ENCODE peak calls at places on chromosomes 16 and 17, in five cellular contexts. R is GM12878, M is HepG2, S is K562, F is H1. L is an unnamed sample.

GRCh38 chr17:75662511-75662910 is 4.4 kb downstream of the RECQL5 start:
- DNase-seq in M (no peak), R (no peak), S (no peak), F (no peak), L (no peak)

GRCh38 chr17:65794572-65794971 is 233.1 kb upstream of the AXIN2 start:
- DNase-seq in M (peak; percentile 63), R (no peak), F (no peak), S (peak; percentile 36), L (peak; percentile 81)

GRCh38 chr16:8782673-8783072 is 14.8 kb downstream of the TMEM186 start:
- DNase-seq in F (no peak), M (no peak), S (no peak), R (no peak), L (no peak)

GRCh38 chr16:81018496-81018895 is 11.5 kb downstream of the CENPN start:
- DNase-seq in F (no peak), R (no peak), S (no peak), M (no peak), L (no peak)

GRCh38 chr17:79411419-79411818 is 199.4 kb downstream of the RBFOX3 start:
- DNase-seq in M (no peak), F (no peak), R (no peak), S (no peak), L (no peak)

GRCh38 chr16:1610841-1611653 is 825 bp downstream of the IFT140 start:
- DNase-seq in S (no peak), M (no peak), F (no peak), R (no peak), L (no peak)

GRCh38 chr16:72889616-72890235 is 158.2 kb downstream of the ZFHX3 start:
- DNase-seq in S (no peak), M (no peak), R (no peak), F (no peak), L (no peak)

GRCh38 chr16:19400709-19401108 is 17.0 kb upstream of the TMC5 start:
- DNase-seq in F (peak; percentile 55), S (no peak), R (no peak), M (no peak), L (peak; percentile 48)

GRCh38 chr17:74574489-74575142 is 7.3 kb upstream of the CD300H start:
- DNase-seq in S (no peak), R (no peak), F (no peak), M (no peak), L (no peak)

GRCh38 chr17:60600490-60601431 is 768 bp downstream of the PPM1D start:
- DNase-seq in S (peak; percentile 63), R (peak; percentile 25), F (peak; percentile 81), M (peak; percentile 85), L (peak; percentile 90)

GRCh38 chr17:79732804-79733691 is 2.3 kb downstream of the ENPP7 start:
- DNase-seq in M (peak; percentile 54), S (no peak), F (no peak), R (peak; percentile 55), L (no peak)

GRCh38 chr17:42249681-42250446 is 26.3 kb downstream of the STAT5B start:
- DNase-seq in S (no peak), R (peak; percentile 17), M (no peak), F (no peak), L (no peak)

GRCh38 chr17:8572767-8573166 is 57.8 kb downstream of the MYH10 start:
- DNase-seq in M (no peak), S (no peak), R (no peak), F (no peak), L (no peak)

GRCh38 chr16:70706948-70707465 is 21.2 kb upstream of the MTSS2 start:
- DNase-seq in F (no peak), M (no peak), R (no peak), S (no peak), L (no peak)

GRCh38 chr16:83437036-83437435 is 370.7 kb upstream of the HSBP1 start:
- DNase-seq in S (no peak), F (no peak), M (no peak), R (no peak), L (no peak)

GRCh38 chr17:28885951-28886350 is 11.6 kb downstream of the FLOT2 start:
- DNase-seq in M (no peak), S (no peak), F (no peak), R (no peak), L (no peak)

GRCh38 chr17:42179911-42180410 is 981 bp downstream of the KCNH4 start:
- DNase-seq in S (peak; percentile 83), M (peak; percentile 47), F (peak; percentile 89), R (no peak), L (peak; percentile 91)

GRCh38 chr16:49275870-49276269 is 5.8 kb downstream of the CBLN1 start:
- DNase-seq in M (no peak), S (no peak), R (no peak), F (no peak), L (no peak)

GRCh38 chr17:48012151-48012520 is 25.5 kb downstream of the COPZ2 start:
- DNase-seq in M (no peak), S (peak; percentile 89), F (peak; percentile 86), R (no peak), L (peak; percentile 87)

GRCh38 chr17:41835214-41835799 is 725 bp downstream of the NT5C3B start:
- DNase-seq in S (no peak), F (no peak), M (no peak), R (no peak), L (no peak)

GRCh38 chr17:31525801-31526549 is 134.5 kb downstream of the RAB11FIP4 start:
- DNase-seq in R (no peak), M (peak; percentile 24), F (no peak), S (peak; percentile 36), L (peak; percentile 56)

GRCh38 chr16:1193143-1193824 is 31.8 kb downstream of the TPSG1 start:
- DNase-seq in S (peak; percentile 60), M (peak; percentile 19), R (no peak), F (no peak), L (no peak)

GRCh38 chr17:19398301-19399181 is 11.6 kb upstream of the MFAP4 start:
- DNase-seq in M (no peak), F (no peak), S (no peak), R (no peak), L (no peak)

GRCh38 chr16:56607675-56608042 is 725 bp upstream of the MT2A start:
- DNase-seq in R (no peak), M (no peak), F (no peak), S (no peak), L (no peak)

GRCh38 chr16:56608876-56609462 is 585 bp downstream of the MT2A start:
- DNase-seq in F (no peak), R (no peak), S (peak; percentile 29), M (no peak), L (no peak)

GRCh38 chr16:56609463-56609921 is 1.1 kb downstream of the MT2A start:
- DNase-seq in R (peak; percentile 87), F (no peak), M (peak; percentile 75), S (no peak), L (no peak)

GRCh38 chr16:56606688-56607618 is 1.4 kb upstream of the MT2A start:
- DNase-seq in F (no peak), R (no peak), S (no peak), M (peak; percentile 97), L (peak; percentile 40)

GRCh38 chr16:56608043-56608875 is at the start of gene MT2A:
- DNase-seq in S (peak; percentile 95), M (peak; percentile 94), F (peak; percentile 74), R (no peak), L (peak; percentile 93)
- TF ChIP-seq EZH2 in S (no peak), M (no peak), F (no peak), R (no peak), L (peak; percentile 37)

GRCh38 chr16:85753976-85754375 is 3.1 kb upstream of the C16orf74 start:
- DNase-seq in F (no peak), R (no peak), S (no peak), M (no peak), L (no peak)
- TF ChIP-seq CREB1 in F (no peak), R (no peak), S (no peak), M (no peak), L (no peak)

DNA sequence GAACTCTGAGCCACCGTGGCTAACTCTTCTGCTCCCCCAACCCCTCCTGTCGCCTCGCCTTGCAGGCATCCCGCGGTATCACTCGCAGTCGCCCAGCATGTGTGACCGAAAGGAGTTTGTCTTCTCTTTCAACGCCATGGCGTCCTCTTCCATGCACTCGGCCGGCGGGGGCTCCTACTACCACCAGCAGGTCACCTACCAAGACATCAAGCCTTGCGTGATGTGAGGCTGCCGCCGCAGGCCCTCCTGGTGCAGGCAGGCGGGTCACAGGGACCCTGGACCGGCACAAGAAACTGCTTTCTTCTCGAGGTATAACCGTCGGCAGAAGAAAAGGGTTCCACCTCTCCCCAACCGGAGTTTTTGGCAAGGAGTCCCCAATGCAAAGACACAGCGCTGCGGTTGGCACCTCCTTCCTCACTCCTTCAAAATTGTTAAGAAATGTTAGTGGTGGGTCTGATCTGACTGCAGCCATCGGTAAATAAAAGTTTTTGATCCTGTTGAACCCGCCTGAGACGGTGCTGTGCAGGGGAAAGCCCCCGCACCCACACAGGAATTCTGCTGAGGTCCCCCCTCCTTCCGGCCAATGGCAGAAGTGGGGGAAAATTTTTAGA is 2.6 kb downstream of the FOXF1 start:
- DNase-seq in F (peak; percentile 69), R (no peak), M (no peak), S (no peak), L (no peak)
- TF ChIP-seq EZH2 in F (peak; percentile 98), R (no peak), M (no peak), S (no peak), L (peak; percentile 99)

GRCh38 chr17:15493031-15493750 is 25.8 kb upstream of the CDRT4 start:
- DNase-seq in R (no peak), F (peak; percentile 50), M (no peak), S (no peak), L (peak; percentile 31)

GRCh38 chr17:15492186-15492585 is 24.8 kb upstream of the CDRT4 start:
- DNase-seq in R (no peak), S (no peak), F (no peak), M (no peak), L (no peak)

GRCh38 chr17:15488557-15488956 is 21.1 kb upstream of the CDRT4 start:
- DNase-seq in S (no peak), F (no peak), M (no peak), R (no peak), L (no peak)

GRCh38 chr17:15494821-15495220 is 27.4 kb upstream of the CDRT4 start:
- DNase-seq in R (no peak), S (no peak), F (no peak), M (no peak), L (no peak)

GRCh38 chr17:15490634-15491261 is 23.3 kb upstream of the CDRT4 start:
- DNase-seq in M (no peak), F (peak; percentile 60), S (peak; percentile 83), R (no peak), L (peak; percentile 85)
- TF ChIP-seq CREB1 in M (no peak), F (no peak), S (peak; percentile 30), R (no peak), L (no peak)

GRCh38 chr17:64128787-64129514 is 993 bp downstream of the ERN1 start:
- DNase-seq in M (no peak), R (no peak), S (no peak), F (no peak), L (peak; percentile 41)

GRCh38 chr17:64130559-64131001 is 636 bp upstream of the ERN1 start:
- DNase-seq in R (peak; percentile 68), M (no peak), F (no peak), S (no peak), L (no peak)

GRCh38 chr17:64131606-64132270 is 1.8 kb upstream of the ERN1 start:
- DNase-seq in S (no peak), M (no peak), F (no peak), R (no peak), L (no peak)

GRCh38 chr17:64129765-64130558 is at the start of gene ERN1:
- DNase-seq in S (peak; percentile 96), M (peak; percentile 82), R (peak; percentile 54), F (peak; percentile 91), L (peak; percentile 95)

DNA sequence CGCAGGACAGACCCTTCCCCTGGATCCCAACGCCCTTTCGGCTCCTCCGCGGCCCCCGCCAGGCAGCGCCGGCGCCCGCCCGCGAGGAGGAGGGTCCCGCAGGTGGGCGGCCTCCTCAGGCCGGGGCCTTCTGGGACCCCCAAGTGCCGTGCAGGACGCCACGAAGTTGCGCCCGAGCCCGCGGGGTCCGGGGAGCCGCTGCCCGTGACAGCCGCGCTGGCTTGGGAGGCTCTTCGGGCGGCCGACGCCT is 504 bp downstream of the ERN1 start:
- DNase-seq in S (no peak), F (no peak), R (no peak), M (no peak), L (peak; percentile 45)
- TF ChIP-seq EZH2 in S (no peak), F (no peak), R (no peak), M (no peak), L (no peak)